ENCODE peak calls at places on chromosomes 1 and 21, in eight cellular contexts. One of them, this sample, is unnamed.

GRCh38 chr1:118247593-118247992 is 62.6 kb upstream of the SPAG17 start:
- DNase-seq in astrocyte of the spinal cord: no peak
- DNase-seq in right lobe of liver: no peak
- DNase-seq in thoracic aorta: no peak
- DNase-seq in Peyer's patch: no peak
- DNase-seq in NB4: peak
- DNase-seq in heart right ventricle: no peak
- DNase-seq in hepatocyte: no peak
- DNase-seq in this sample: no peak

GRCh38 chr1:20921285-20921684 is 134.2 kb upstream of the HP1BP3 start:
- DNase-seq in Peyer's patch: no peak
- DNase-seq in right lobe of liver: no peak
- DNase-seq in heart right ventricle: no peak
- DNase-seq in astrocyte of the spinal cord: no peak
- DNase-seq in hepatocyte: no peak
- DNase-seq in NB4: no peak
- DNase-seq in thoracic aorta: no peak
- DNase-seq in this sample: no peak

GRCh38 chr1:56034222-56034621 is 545.1 kb downstream of the PLPP3 start:
- DNase-seq in Peyer's patch: no peak
- DNase-seq in heart right ventricle: no peak
- DNase-seq in thoracic aorta: no peak
- DNase-seq in right lobe of liver: no peak
- DNase-seq in NB4: no peak
- DNase-seq in astrocyte of the spinal cord: peak
- DNase-seq in hepatocyte: no peak
- DNase-seq in this sample: no peak

GRCh38 chr1:181150273-181150672 is 61.8 kb downstream of the IER5 start:
- DNase-seq in astrocyte of the spinal cord: no peak
- DNase-seq in hepatocyte: no peak
- DNase-seq in NB4: no peak
- DNase-seq in Peyer's patch: no peak
- DNase-seq in thoracic aorta: no peak
- DNase-seq in right lobe of liver: no peak
- DNase-seq in heart right ventricle: no peak
- DNase-seq in this sample: no peak

GRCh38 chr1:10962483-10962882 is 50.0 kb upstream of the TARDBP start:
- DNase-seq in Peyer's patch: no peak
- DNase-seq in thoracic aorta: no peak
- DNase-seq in astrocyte of the spinal cord: no peak
- DNase-seq in NB4: no peak
- DNase-seq in hepatocyte: no peak
- DNase-seq in right lobe of liver: no peak
- DNase-seq in heart right ventricle: no peak
- DNase-seq in this sample: no peak

GRCh38 chr21:34073749-34074282 is 438 bp downstream of the MRPS6 start:
- DNase-seq in heart right ventricle: no peak
- DNase-seq in astrocyte of the spinal cord: no peak
- DNase-seq in right lobe of liver: no peak
- DNase-seq in NB4: peak
- DNase-seq in Peyer's patch: peak
- DNase-seq in thoracic aorta: no peak
- DNase-seq in hepatocyte: peak
- DNase-seq in this sample: peak

GRCh38 chr21:38645282-38645681 is 147.0 kb upstream of the ERG start:
- DNase-seq in heart right ventricle: no peak
- DNase-seq in astrocyte of the spinal cord: peak
- DNase-seq in hepatocyte: no peak
- DNase-seq in Peyer's patch: no peak
- DNase-seq in right lobe of liver: no peak
- DNase-seq in thoracic aorta: no peak
- DNase-seq in NB4: no peak
- DNase-seq in this sample: no peak

GRCh38 chr1:8889925-8890785 is 11.7 kb upstream of the ENO1 start:
- DNase-seq in thoracic aorta: no peak
- DNase-seq in heart right ventricle: peak
- DNase-seq in Peyer's patch: no peak
- DNase-seq in right lobe of liver: peak
- DNase-seq in astrocyte of the spinal cord: peak
- DNase-seq in hepatocyte: no peak
- DNase-seq in NB4: no peak
- DNase-seq in this sample: no peak

GRCh38 chr1:46718727-46719622 is at the start of gene EFCAB14:
- DNase-seq in NB4: peak
- DNase-seq in heart right ventricle: peak
- DNase-seq in Peyer's patch: peak
- DNase-seq in hepatocyte: peak
- DNase-seq in thoracic aorta: peak
- DNase-seq in right lobe of liver: peak
- DNase-seq in astrocyte of the spinal cord: peak
- DNase-seq in this sample: peak

GRCh38 chr1:147547065-147547464 is 5.8 kb downstream of the BCL9 start:
- DNase-seq in heart right ventricle: no peak
- DNase-seq in right lobe of liver: no peak
- DNase-seq in thoracic aorta: no peak
- DNase-seq in hepatocyte: no peak
- DNase-seq in Peyer's patch: no peak
- DNase-seq in NB4: no peak
- DNase-seq in astrocyte of the spinal cord: no peak
- DNase-seq in this sample: no peak

GRCh38 chr1:88009916-88010315 is 674.2 kb upstream of the PKN2 start:
- DNase-seq in NB4: no peak
- DNase-seq in heart right ventricle: no peak
- DNase-seq in hepatocyte: no peak
- DNase-seq in Peyer's patch: no peak
- DNase-seq in astrocyte of the spinal cord: no peak
- DNase-seq in thoracic aorta: no peak
- DNase-seq in right lobe of liver: no peak
- DNase-seq in this sample: no peak
- TF ChIP-seq CTCF in NB4: no peak
- TF ChIP-seq CTCF in heart right ventricle: no peak
- TF ChIP-seq CTCF in hepatocyte: no peak
- TF ChIP-seq CTCF in Peyer's patch: no peak
- TF ChIP-seq CTCF in astrocyte of the spinal cord: no peak
- TF ChIP-seq CTCF in thoracic aorta: no peak
- TF ChIP-seq CTCF in right lobe of liver: no peak
- TF ChIP-seq CTCF in this sample: no peak

DNA sequence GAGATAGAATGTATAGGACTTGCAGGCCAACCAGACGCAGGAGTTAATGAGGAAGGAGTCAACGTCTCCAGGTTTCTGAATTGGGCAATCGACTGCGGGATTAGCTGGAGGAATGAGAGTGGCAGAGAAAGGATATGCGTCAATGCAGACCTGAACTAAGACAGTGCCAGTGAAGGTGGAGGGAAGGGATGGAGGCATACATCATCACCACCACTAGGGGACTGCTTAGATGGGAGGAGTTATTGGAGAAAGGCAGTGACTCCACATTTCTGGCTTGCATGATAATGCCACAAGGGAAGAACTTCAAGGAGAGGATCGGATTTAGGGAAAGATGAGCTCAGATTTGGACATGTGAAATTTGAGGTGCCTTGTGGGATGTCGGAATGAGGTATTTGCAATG is 17.4 kb downstream of the VASH2 start:
- DNase-seq in thoracic aorta: no peak
- DNase-seq in right lobe of liver: peak
- DNase-seq in Peyer's patch: no peak
- DNase-seq in hepatocyte: peak
- DNase-seq in NB4: peak
- DNase-seq in heart right ventricle: no peak
- DNase-seq in astrocyte of the spinal cord: peak
- DNase-seq in this sample: no peak
- TF ChIP-seq CTCF in thoracic aorta: peak
- TF ChIP-seq CTCF in right lobe of liver: peak
- TF ChIP-seq CTCF in Peyer's patch: peak
- TF ChIP-seq CTCF in hepatocyte: peak
- TF ChIP-seq CTCF in NB4: peak
- TF ChIP-seq CTCF in heart right ventricle: no peak
- TF ChIP-seq CTCF in astrocyte of the spinal cord: peak
- TF ChIP-seq CTCF in this sample: peak

DNA sequence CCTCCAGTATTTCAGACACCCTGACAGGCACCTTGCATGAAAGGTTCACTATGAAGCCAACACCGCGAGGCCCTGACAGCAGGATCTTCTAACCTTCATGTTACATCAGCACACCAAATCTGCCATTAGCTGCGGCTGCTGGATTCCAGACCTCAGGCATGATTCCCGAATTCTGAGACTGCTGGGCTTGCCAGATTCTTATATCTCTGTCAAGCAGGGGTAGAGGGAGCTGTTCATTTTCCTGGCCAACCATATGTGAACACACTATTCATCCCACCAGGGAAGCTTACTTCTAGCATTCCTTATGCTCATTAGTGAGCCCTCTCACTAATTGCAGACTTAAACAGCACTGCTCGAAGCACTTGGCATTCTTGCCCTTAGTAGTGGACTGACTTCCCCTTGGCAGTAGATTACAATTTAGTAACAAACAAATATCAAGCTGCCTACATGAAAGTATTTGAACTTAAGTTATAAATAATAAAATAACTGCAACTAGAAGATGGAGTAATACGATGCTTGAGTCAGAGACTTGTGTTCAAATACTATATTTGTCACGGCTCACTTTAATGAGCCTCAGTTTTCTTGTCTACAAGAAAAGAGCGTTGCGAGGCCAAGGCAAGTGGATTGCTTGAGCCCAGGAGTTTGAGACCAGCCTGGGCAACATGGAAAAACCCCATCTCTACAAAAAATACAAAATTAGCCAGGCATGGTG is 43.3 kb downstream of the NID1 start:
- DNase-seq in Peyer's patch: no peak
- DNase-seq in heart right ventricle: peak
- DNase-seq in NB4: no peak
- DNase-seq in astrocyte of the spinal cord: peak
- DNase-seq in thoracic aorta: no peak
- DNase-seq in right lobe of liver: no peak
- DNase-seq in hepatocyte: no peak
- DNase-seq in this sample: no peak
- TF ChIP-seq CTCF in Peyer's patch: no peak
- TF ChIP-seq CTCF in heart right ventricle: no peak
- TF ChIP-seq CTCF in NB4: no peak
- TF ChIP-seq CTCF in astrocyte of the spinal cord: no peak
- TF ChIP-seq CTCF in thoracic aorta: no peak
- TF ChIP-seq CTCF in right lobe of liver: no peak
- TF ChIP-seq CTCF in hepatocyte: no peak
- TF ChIP-seq CTCF in this sample: no peak

GRCh38 chr1:50968021-50968883 is 1.8 kb upstream of the CDKN2C start:
- DNase-seq in thoracic aorta: no peak
- DNase-seq in right lobe of liver: peak
- DNase-seq in NB4: peak
- DNase-seq in astrocyte of the spinal cord: peak
- DNase-seq in heart right ventricle: peak
- DNase-seq in Peyer's patch: peak
- DNase-seq in hepatocyte: peak
- DNase-seq in this sample: peak
- TF ChIP-seq CTCF in thoracic aorta: peak
- TF ChIP-seq CTCF in right lobe of liver: peak
- TF ChIP-seq CTCF in NB4: peak
- TF ChIP-seq CTCF in astrocyte of the spinal cord: peak
- TF ChIP-seq CTCF in heart right ventricle: no peak
- TF ChIP-seq CTCF in Peyer's patch: peak
- TF ChIP-seq CTCF in hepatocyte: peak
- TF ChIP-seq CTCF in this sample: peak

GRCh38 chr1:223129229-223129851 is 13.7 kb downstream of the TLR5 start:
- DNase-seq in astrocyte of the spinal cord: peak
- DNase-seq in Peyer's patch: peak
- DNase-seq in NB4: peak
- DNase-seq in hepatocyte: peak
- DNase-seq in right lobe of liver: peak
- DNase-seq in heart right ventricle: peak
- DNase-seq in thoracic aorta: no peak
- DNase-seq in this sample: peak

GRCh38 chr1:223136086-223136485 is 7.0 kb downstream of the TLR5 start:
- DNase-seq in heart right ventricle: no peak
- DNase-seq in Peyer's patch: no peak
- DNase-seq in thoracic aorta: no peak
- DNase-seq in right lobe of liver: no peak
- DNase-seq in NB4: peak
- DNase-seq in hepatocyte: no peak
- DNase-seq in astrocyte of the spinal cord: no peak
- DNase-seq in this sample: no peak

GRCh38 chr1:223133824-223134435 is 9.1 kb downstream of the TLR5 start:
- DNase-seq in astrocyte of the spinal cord: peak
- DNase-seq in heart right ventricle: peak
- DNase-seq in Peyer's patch: peak
- DNase-seq in right lobe of liver: peak
- DNase-seq in NB4: peak
- DNase-seq in thoracic aorta: peak
- DNase-seq in hepatocyte: peak
- DNase-seq in this sample: peak

GRCh38 chr1:223135176-223135575 is 7.9 kb downstream of the TLR5 start:
- DNase-seq in hepatocyte: no peak
- DNase-seq in astrocyte of the spinal cord: peak
- DNase-seq in NB4: no peak
- DNase-seq in heart right ventricle: no peak
- DNase-seq in thoracic aorta: peak
- DNase-seq in Peyer's patch: no peak
- DNase-seq in right lobe of liver: no peak
- DNase-seq in this sample: no peak

DNA sequence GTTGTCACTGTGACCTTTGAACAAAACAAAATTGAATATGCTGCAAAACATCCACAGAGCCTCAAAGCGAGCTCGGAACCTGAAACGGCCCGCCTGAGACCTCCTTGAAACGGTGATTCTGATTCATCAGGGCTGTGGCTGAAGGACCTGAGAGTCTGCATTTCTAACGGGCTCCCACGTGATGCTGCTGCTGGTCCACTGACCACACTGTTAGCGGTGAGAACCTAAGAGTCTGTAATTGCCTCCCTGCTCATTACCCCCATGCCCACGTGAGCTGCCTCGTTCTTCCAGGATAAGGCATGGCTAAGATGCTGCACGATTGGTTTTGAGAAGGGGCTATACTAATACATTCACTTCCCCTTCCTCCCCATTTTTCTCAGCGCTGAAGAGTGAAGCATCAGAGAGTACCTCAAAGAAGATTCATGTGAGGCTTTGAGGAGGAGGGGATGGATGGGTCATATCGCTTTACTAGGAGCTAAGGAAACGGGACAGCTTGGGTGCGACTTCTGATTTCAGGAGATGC is 9.7 kb downstream of the TLR5 start:
- DNase-seq in heart right ventricle: no peak
- DNase-seq in NB4: no peak
- DNase-seq in thoracic aorta: no peak
- DNase-seq in Peyer's patch: no peak
- DNase-seq in astrocyte of the spinal cord: no peak
- DNase-seq in right lobe of liver: no peak
- DNase-seq in hepatocyte: no peak
- DNase-seq in this sample: no peak
- TF ChIP-seq CTCF in heart right ventricle: no peak
- TF ChIP-seq CTCF in NB4: no peak
- TF ChIP-seq CTCF in thoracic aorta: no peak
- TF ChIP-seq CTCF in Peyer's patch: no peak
- TF ChIP-seq CTCF in astrocyte of the spinal cord: no peak
- TF ChIP-seq CTCF in right lobe of liver: no peak
- TF ChIP-seq CTCF in hepatocyte: no peak
- TF ChIP-seq CTCF in this sample: no peak

GRCh38 chr1:58620926-58621325 is 43.9 kb upstream of the TACSTD2 start:
- DNase-seq in right lobe of liver: no peak
- DNase-seq in hepatocyte: peak
- DNase-seq in Peyer's patch: no peak
- DNase-seq in NB4: no peak
- DNase-seq in astrocyte of the spinal cord: no peak
- DNase-seq in heart right ventricle: no peak
- DNase-seq in thoracic aorta: no peak
- DNase-seq in this sample: no peak
- TF ChIP-seq CTCF in right lobe of liver: no peak
- TF ChIP-seq CTCF in hepatocyte: no peak
- TF ChIP-seq CTCF in Peyer's patch: no peak
- TF ChIP-seq CTCF in NB4: no peak
- TF ChIP-seq CTCF in astrocyte of the spinal cord: no peak
- TF ChIP-seq CTCF in heart right ventricle: no peak
- TF ChIP-seq CTCF in thoracic aorta: no peak
- TF ChIP-seq CTCF in this sample: no peak

This sample was measured in nephron progenitor cell.